ENCODE peak calls at places on chromosomes 4 and X, in five cellular contexts. D is EH; L is AG10803; O is mesenchymal stem cell; F is activated CD8-positive, alpha-beta memory T cell treated with anti-CD3 and anti-CD28 coated beads for 48 hours. W is an unnamed sample.

GRCh38 chr4:74033721-74034120 is 4.8 kb downstream of the CXCL3 start:
- DNase-seq in D (peak; percentile 21), L (peak; percentile 25), O (no peak), F (no peak), W (peak; percentile 60)

GRCh38 chr4:127936974-127937373 is 28.0 kb downstream of the MFSD8 start:
- DNase-seq in D (peak; percentile 64), L (peak; percentile 33), O (peak; percentile 7), F (no peak), W (peak; percentile 30)

GRCh38 chr4:182492456-182492855 is 249.3 kb downstream of the TENM3 start:
- DNase-seq in D (peak; percentile 86), L (peak; percentile 68), O (peak; percentile 42), F (no peak), W (peak; percentile 76)

GRCh38 chr4:825969-826330 is at the start of gene CPLX1:
- DNase-seq in D (no peak), L (no peak), O (peak; percentile 24), F (no peak), W (no peak)

GRCh38 chr4:78379040-78379439 is 172.5 kb upstream of the ANXA3 start:
- DNase-seq in D (no peak), L (peak; percentile 1), O (no peak), F (no peak), W (no peak)

GRCh38 chr4:73917081-73917501 is 47.9 kb downstream of the CXCL1 start:
- DNase-seq in D (peak; percentile 96), L (peak; percentile 96), O (peak; percentile 98), F (no peak), W (peak; percentile 96)

GRCh38 chr4:42953316-42953715 is 60.8 kb downstream of the GRXCR1 start:
- DNase-seq in D (no peak), L (no peak), O (no peak), F (no peak), W (no peak)

GRCh38 chr4:858831-859451 is 33.0 kb upstream of the CPLX1 start:
- DNase-seq in D (no peak), L (no peak), O (no peak), F (no peak), W (no peak)

GRCh38 chrX:110250847-110251246 is 67.0 kb downstream of the AMMECR1 start:
- DNase-seq in D (no peak), L (no peak), O (no peak), F (no peak), W (no peak)

GRCh38 chr4:168723569-168723968 is 226.7 kb downstream of the PALLD start:
- DNase-seq in D (no peak), L (no peak), O (no peak), F (no peak), W (peak; percentile 56)

GRCh38 chrX:35016051-35016450 is 73.5 kb downstream of the FAM47B start:
- DNase-seq in D (peak; percentile 34), L (no peak), O (peak; percentile 7), F (no peak), W (peak; percentile 2)

GRCh38 chrX:7925867-7926472 is 1.2 kb downstream of the PNPLA4 start:
- DNase-seq in D (peak; percentile 61), L (peak; percentile 59), O (peak; percentile 72), F (peak; percentile 25), W (peak; percentile 63)

W was measured in IMR-90.